ENCODE peak calls at places on chromosomes 2 and 18, in five cellular contexts. I, O, A, P and B are unnamed samples.

GRCh38 chr2:145906356-145906755 is 1386.4 kb upstream of the ZEB2 start:
- DNase-seq in I (no peak), O (no peak), A (no peak), P (peak), B (no peak)

GRCh38 chr2:118850901-118851268 is 3.4 kb upstream of the EN1 start:
- DNase-seq in I (no peak), O (no peak), A (no peak), P (no peak), B (peak)

GRCh38 chr2:74854401-74854800 is 20.5 kb downstream of the HK2 start:
- DNase-seq in I (no peak), O (no peak), A (no peak), P (no peak), B (no peak)

GRCh38 chr2:24513266-24513665 is 22.2 kb downstream of the NCOA1 start:
- DNase-seq in I (no peak), O (no peak), A (no peak), P (no peak), B (no peak)

GRCh38 chr2:43267393-43267792 is 41.0 kb upstream of the ZFP36L2 start:
- DNase-seq in I (no peak), O (no peak), A (no peak), P (no peak), B (no peak)

GRCh38 chr2:53353372-53354111 is 414.1 kb upstream of the CHAC2 start:
- DNase-seq in I (no peak), O (no peak), A (peak), P (peak), B (no peak)

GRCh38 chr2:199940373-199940772 is 14.9 kb downstream of the TYW5 start:
- DNase-seq in I (no peak), O (peak), A (no peak), P (peak), B (no peak)

GRCh38 chr2:191675807-191676667 is 1.9 kb upstream of the NABP1 start:
- DNase-seq in I (no peak), O (peak), A (no peak), P (no peak), B (peak)

GRCh38 chr18:49006641-49007136 is 55.9 kb upstream of the SMAD7 start:
- DNase-seq in I (no peak), O (no peak), A (no peak), P (no peak), B (no peak)

DNA sequence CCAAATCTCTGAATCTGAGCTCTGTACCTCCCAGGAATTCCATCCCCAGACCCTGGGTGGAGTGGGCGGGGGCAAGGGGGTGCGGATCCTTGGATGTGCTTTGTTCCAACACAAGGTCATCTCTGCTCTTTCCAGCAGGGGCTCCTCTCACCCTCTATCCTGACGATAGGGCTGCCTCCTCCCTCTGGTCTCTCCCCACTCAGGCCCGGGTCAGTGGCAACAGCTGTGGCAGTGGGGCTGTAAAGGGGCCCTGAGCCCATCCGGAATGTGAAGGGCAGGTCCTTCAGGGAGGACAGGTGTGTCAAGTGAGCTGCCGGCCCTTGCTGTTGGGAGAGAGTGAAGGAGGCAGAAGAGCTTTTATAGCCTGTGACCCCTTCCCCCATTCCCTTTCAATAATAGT is 167.8 kb downstream of the CELF4 start:
- DNase-seq in I (no peak), O (no peak), A (no peak), P (no peak), B (no peak)
- TF ChIP-seq CTCF in I (no peak), O (no peak), A (no peak), P (no peak), B (no peak)

DNA sequence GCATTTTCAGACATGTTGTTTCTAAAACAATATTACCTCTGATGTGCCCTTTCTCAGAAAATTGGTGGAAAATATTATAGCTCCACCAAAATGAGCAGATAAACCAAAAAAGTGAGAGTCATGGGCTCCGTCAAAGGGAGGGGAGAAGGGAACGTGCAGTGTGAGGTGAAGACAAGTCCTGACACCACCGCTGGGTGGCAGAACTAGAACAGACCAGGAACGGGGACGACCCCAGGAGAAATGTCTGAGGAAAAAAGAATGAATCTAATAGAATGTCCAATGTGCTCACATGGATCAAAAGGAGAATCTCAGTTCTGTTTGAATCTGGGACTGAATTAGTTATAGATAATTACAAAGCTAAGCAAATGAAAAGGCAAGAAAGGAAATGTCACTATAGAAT is 22.6 kb upstream of the BCL2 start:
- DNase-seq in I (peak), O (peak), A (peak), P (peak), B (peak)
- TF ChIP-seq CTCF in I (peak), O (peak), A (peak), P (peak), B (peak)

GRCh38 chr2:100703744-100704143 is 116.2 kb upstream of the NPAS2 start:
- DNase-seq in I (no peak), O (no peak), A (no peak), P (no peak), B (no peak)
- TF ChIP-seq CTCF in I (no peak), O (no peak), A (no peak), P (no peak), B (no peak)

GRCh38 chr2:111667542-111668273 is 216.3 kb downstream of the ANAPC1 start:
- DNase-seq in I (peak), O (no peak), A (no peak), P (peak), B (no peak)
- TF ChIP-seq CTCF in I (peak), O (no peak), A (no peak), P (peak), B (no peak)

GRCh38 chr18:11565716-11566115 is 43.7 kb upstream of the SLC35G4 start:
- DNase-seq in I (no peak), O (no peak), A (no peak), P (no peak), B (no peak)
- TF ChIP-seq CTCF in I (no peak), O (no peak), A (no peak), P (no peak), B (no peak)

DNA sequence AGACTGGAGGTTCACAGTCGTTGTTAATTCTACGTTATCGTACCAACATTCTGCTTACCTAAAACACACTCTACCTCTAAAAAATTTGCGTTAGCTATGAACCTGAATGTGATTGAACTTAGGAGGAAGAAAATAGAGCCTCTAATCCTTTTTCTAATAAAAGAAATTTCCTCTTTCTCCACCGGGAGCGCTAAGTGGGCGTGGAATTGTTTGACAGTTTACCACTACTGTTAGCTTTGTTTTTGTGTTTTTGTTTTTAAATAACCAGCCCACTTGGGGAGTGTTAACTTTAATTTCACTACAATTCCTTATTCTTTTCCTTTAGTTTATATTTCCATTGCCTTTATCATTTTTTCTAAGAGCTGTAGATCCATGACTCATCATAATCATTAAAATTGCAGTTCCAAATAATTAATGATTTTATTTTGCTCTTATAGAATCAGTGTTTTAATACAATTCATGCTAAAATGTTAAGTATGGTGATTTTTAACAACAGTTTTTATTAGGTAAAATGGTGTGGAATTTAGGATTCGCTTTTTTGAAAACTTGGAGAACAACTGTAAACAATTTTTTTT is 55.0 kb upstream of the ITM2C start:
- DNase-seq in I (no peak), O (no peak), A (no peak), P (no peak), B (no peak)
- TF ChIP-seq CTCF in I (peak), O (peak), A (no peak), P (peak), B (no peak)